ENCODE peak calls at places on chromosomes 4 and X, in five cellular contexts. X is IMR-90, L is AG04450, Y is endodermal cell, M is left lung. J is an unnamed sample.

GRCh38 chr4:40621592-40622512 is 7.8 kb downstream of the RBM47 start:
- DNase-seq in M (peak; percentile 90), Y (peak; percentile 64), L (peak; percentile 94), X (peak; percentile 98), J (peak; percentile 95)

GRCh38 chr4:122045533-122045932 is 93.7 kb upstream of the TRPC3 start:
- DNase-seq in X (peak; percentile 96), M (peak; percentile 66), L (peak; percentile 89), Y (no peak), J (no peak)

GRCh38 chrX:16278927-16279326 is 111.6 kb downstream of the MAGEB17 start:
- DNase-seq in M (no peak), X (no peak), Y (peak; percentile 88), L (no peak), J (peak; percentile 0)

GRCh38 chrX:67351411-67351810 is 192.4 kb upstream of the AR start:
- DNase-seq in X (no peak), M (no peak), Y (no peak), L (no peak), J (no peak)

GRCh38 chr4:147955827-147956565 is 224.1 kb downstream of the ARHGAP10 start:
- DNase-seq in M (no peak), Y (no peak), X (no peak), L (no peak), J (no peak)

GRCh38 chr4:174681723-174682300 is 147.2 kb downstream of the GLRA3 start:
- DNase-seq in X (peak; percentile 25), Y (no peak), M (no peak), L (no peak), J (no peak)

GRCh38 chr4:1588306-1588705 is 95.8 kb downstream of the FAM53A start:
- DNase-seq in Y (peak; percentile 31), M (no peak), L (no peak), X (no peak), J (no peak)

GRCh38 chr4:8328456-8328855 is 58.9 kb downstream of the HTRA3 start:
- DNase-seq in X (no peak), L (no peak), Y (peak; percentile 18), M (peak; percentile 7), J (no peak)

GRCh38 chr4:159003420-159004253 is 99.2 kb upstream of the RAPGEF2 start:
- DNase-seq in Y (no peak), M (no peak), L (no peak), X (peak; percentile 44), J (no peak)

GRCh38 chrX:10615931-10616780 is 4.2 kb downstream of the MID1 start:
- DNase-seq in X (peak; percentile 58), L (no peak), Y (peak; percentile 77), M (no peak), J (peak; percentile 35)

GRCh38 chr4:3419836-3420605 is 21.7 kb upstream of the HGFAC start:
- DNase-seq in X (no peak), L (no peak), M (no peak), Y (peak; percentile 32), J (no peak)

GRCh38 chr4:101981756-101982155 is 191.2 kb downstream of the BANK1 start:
- DNase-seq in X (no peak), L (no peak), Y (peak; percentile 41), M (no peak), J (no peak)

GRCh38 chr4:45716093-45716492 is 407.8 kb downstream of the GABRG1 start:
- DNase-seq in Y (no peak), L (no peak), X (no peak), M (no peak), J (no peak)

GRCh38 chr4:27084685-27085356 is 224.2 kb downstream of the STIM2 start:
- DNase-seq in Y (peak; percentile 87), M (no peak), X (peak; percentile 2), L (no peak), J (no peak)

GRCh38 chr4:153019906-153020305 is 83.8 kb downstream of the FHDC1 start:
- DNase-seq in Y (no peak), L (no peak), X (no peak), M (no peak), J (no peak)

GRCh38 chr4:124386648-124387047 is 325.9 kb downstream of the ANKRD50 start:
- DNase-seq in L (no peak), Y (no peak), X (no peak), M (no peak), J (peak; percentile 7)

DNA sequence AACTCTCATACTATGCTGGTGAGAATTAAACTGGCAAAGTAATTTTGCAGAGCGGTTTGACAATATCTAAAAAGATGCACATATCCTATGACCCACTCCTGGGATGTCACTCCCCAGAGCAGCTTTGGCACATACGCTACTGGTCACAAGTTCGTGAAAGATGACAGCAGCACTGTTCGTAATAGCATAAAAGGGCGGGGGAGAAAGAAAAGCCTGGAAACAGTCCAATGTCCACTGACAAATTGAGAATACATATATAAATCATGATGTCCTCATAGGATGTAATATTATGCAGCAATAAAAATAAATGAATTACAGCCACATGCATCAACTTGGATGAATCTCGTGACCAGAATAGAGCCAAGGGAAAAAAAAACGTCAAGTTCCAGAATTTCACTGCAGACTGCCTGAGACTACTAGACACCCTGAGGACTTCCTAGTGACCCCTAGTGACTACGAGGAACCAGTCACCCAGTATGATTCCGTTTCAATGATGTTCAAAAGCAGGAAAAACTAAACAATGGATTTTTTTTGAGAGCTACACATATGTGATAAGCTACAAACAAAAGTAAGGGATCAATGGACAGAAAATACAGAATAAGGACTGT is 1.8 kb downstream of the PCSK1N start:
- DNase-seq in Y (no peak), L (no peak), M (no peak), X (no peak), J (no peak)
- TF ChIP-seq CTCF in Y (peak; percentile 34), L (no peak), M (no peak), X (no peak), J (no peak)

GRCh38 chr4:186724048-186724860 is 598 bp upstream of the FAT1 start:
- DNase-seq in X (peak; percentile 49), Y (peak; percentile 88), M (peak; percentile 41), L (no peak), J (no peak)

GRCh38 chr4:186726150-186726439 is 2.4 kb upstream of the FAT1 start:
- DNase-seq in L (no peak), X (no peak), M (no peak), Y (no peak), J (no peak)

GRCh38 chr4:186726440-186727148 is 2.9 kb upstream of the FAT1 start:
- DNase-seq in M (peak; percentile 65), X (peak; percentile 80), Y (peak; percentile 92), L (peak; percentile 49), J (no peak)

GRCh38 chr4:186724861-186725419 is 1.3 kb upstream of the FAT1 start:
- DNase-seq in X (peak; percentile 40), Y (peak; percentile 69), M (no peak), L (no peak), J (no peak)

DNA sequence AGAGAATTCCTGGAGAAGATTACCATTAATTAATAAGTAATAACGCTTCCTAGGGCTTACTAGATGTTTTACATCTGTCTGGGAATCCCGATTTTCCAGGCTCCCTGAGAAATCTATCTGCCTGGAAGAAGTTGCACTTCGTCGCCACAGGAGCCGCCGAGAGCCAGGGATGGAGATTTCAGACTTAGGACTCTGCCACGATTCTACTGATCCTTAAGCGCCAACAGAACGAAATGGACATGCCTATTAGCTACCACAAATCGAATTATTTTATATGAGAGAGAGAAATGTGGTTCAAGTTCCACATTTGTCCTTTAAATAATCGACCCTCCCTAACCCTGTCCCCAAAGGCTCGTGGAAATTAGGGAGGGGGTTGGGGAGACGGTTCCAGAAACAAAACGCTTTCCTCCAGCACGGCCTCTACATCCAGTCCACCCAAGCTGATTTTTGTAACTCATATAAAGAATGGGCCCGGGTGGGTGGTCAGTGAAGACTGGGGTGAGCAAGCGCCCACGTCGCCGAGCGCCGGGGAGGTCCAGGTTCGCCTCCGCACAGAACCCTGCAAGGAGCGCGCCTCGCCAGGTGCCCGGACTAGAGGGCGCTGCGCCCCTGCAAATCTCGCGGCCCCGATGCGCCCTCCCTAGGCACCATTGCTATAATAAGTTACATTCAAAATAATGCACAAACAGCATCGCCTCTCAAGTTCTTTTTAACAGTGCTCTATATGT is 1.9 kb upstream of the FAT1 start:
- DNase-seq in Y (peak; percentile 88), X (peak; percentile 88), M (peak; percentile 78), L (peak; percentile 70), J (no peak)
- H3K4me3 ChIP-seq in Y (peak overlapping the region; percentile 97), X (peak overlapping the region; percentile 89), M (peak overlapping the region; percentile 76), L (peak overlapping the region; percentile 93), J (no peak overlapping the region)

DNA sequence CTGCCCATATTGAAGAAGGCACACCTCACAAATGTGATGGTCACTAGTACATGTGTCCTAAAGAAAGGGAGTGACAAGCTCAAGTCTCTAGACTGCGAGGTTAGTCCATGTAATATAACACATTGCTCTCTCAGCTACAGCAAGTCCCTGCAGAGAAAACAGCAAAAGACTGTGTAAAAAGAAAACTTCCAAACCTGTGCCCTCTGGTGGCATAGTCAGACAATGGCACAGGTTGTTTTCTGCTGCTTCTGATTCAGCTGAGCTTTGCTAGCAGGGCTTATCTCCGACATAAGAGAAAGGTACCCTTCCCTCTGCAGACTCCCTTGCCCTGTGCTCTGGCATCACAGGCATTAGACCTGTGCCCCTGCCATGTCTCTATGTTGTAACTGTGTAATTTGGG is 1.4 kb upstream of the SERPINA7 start:
- DNase-seq in Y (peak; percentile 49), M (no peak), X (no peak), L (no peak), J (no peak)
- TF ChIP-seq CTCF in Y (peak; percentile 50), M (no peak), X (peak; percentile 31), L (peak; percentile 33), J (peak; percentile 11)

GRCh38 chr4:41747230-41748055 is 1.1 kb downstream of the PHOX2B start:
- DNase-seq in X (no peak), Y (peak; percentile 77), L (no peak), M (no peak), J (no peak)
- H3K4me3 ChIP-seq in X (no peak overlapping the region), Y (peak overlapping the region; percentile 64), L (no peak overlapping the region), M (no peak overlapping the region), J (no peak overlapping the region)

DNA sequence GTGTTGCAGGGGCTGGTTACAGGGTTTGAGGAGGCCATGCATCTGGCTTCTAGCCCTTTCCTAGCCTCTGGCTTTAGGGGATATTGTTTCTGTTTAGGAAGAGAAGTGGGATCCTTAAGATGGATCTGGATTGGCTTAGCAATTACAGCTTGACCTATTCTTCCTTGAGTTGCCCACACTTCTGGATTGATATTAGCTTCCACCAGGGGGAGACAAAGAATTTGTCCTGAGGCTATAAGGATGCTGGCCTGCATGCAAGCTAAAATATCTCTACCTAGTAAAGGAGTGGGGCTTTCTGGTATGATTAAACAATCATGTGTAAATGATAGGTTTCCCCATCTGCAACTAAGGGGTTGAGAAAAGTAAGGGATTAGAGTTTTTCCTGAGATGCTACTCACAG is 117.2 kb downstream of the TEX13C start:
- DNase-seq in L (no peak), Y (no peak), X (no peak), M (no peak), J (peak; percentile 0)
- TF ChIP-seq CTCF in L (no peak), Y (peak; percentile 83), X (peak; percentile 12), M (no peak), J (peak; percentile 15)

GRCh38 chrX:79107891-79108718 is 36.4 kb upstream of the GPR174 start:
- DNase-seq in L (no peak), X (no peak), M (no peak), Y (no peak), J (peak; percentile 50)
- H3K4me3 ChIP-seq in L (no peak overlapping the region), X (no peak overlapping the region), M (no peak overlapping the region), Y (no peak overlapping the region), J (no peak overlapping the region)